ENCODE peak calls at places on chromosomes 7 and 10, in four cellular contexts. Q is iris pigment epithelial cell; L is stimulated activated naive CD4-positive, alpha-beta T cell treated with Interleukin-2 at 50 U/mL for 16 hours; Y is H7. T is an unnamed sample.

GRCh38 chr10:90321132-90321816 is 536.6 kb downstream of the HTR7 start:
- DNase-seq in Q (peak), Y (no peak), L (no peak), T (no peak)

GRCh38 chr10:100175873-100176272 is 10.0 kb downstream of the ERLIN1 start:
- DNase-seq in L (no peak), Q (no peak), Y (no peak), T (no peak)

GRCh38 chr10:76324283-76324682 is 892.9 kb downstream of the LRMDA start:
- DNase-seq in Y (no peak), Q (no peak), L (no peak), T (peak)

GRCh38 chr7:87475359-87476178 is at the start of gene ABCB4:
- DNase-seq in Q (no peak), L (no peak), Y (peak), T (peak)

GRCh38 chr10:130206216-130206737 is 70.1 kb downstream of the GLRX3 start:
- DNase-seq in L (no peak), Y (no peak), Q (no peak), T (no peak)

GRCh38 chr7:45072131-45073030 is 16.4 kb downstream of the NACAD start:
- DNase-seq in Q (peak), Y (peak), L (no peak), T (no peak)

GRCh38 chr7:75842836-75843446 is 29.3 kb upstream of the CCL24 start:
- DNase-seq in Y (no peak), Q (peak), L (peak), T (no peak)

GRCh38 chr7:84674236-84674913 is 479.8 kb upstream of the SEMA3A start:
- DNase-seq in Q (no peak), L (no peak), Y (no peak), T (no peak)

GRCh38 chr7:85234746-85235145 is 47.9 kb upstream of the SEMA3D start:
- DNase-seq in L (no peak), Y (no peak), Q (no peak), T (no peak)

GRCh38 chr10:25815236-25815635 is 118.8 kb upstream of the MYO3A start:
- DNase-seq in Q (peak), L (no peak), Y (no peak), T (no peak)

GRCh38 chr7:128697301-128697905 is 25.3 kb downstream of the GARIN1A start:
- DNase-seq in L (peak), Y (peak), Q (peak), T (peak)

GRCh38 chr7:82152858-82153257 is 290.7 kb downstream of the CACNA2D1 start:
- DNase-seq in Q (no peak), L (no peak), Y (no peak), T (no peak)

GRCh38 chr7:2157473-2158279 is 75.1 kb downstream of the MAD1L1 start:
- DNase-seq in L (no peak), Y (no peak), Q (peak), T (peak)

GRCh38 chr10:68301790-68302502 is 29.9 kb upstream of the HNRNPH3 start:
- DNase-seq in Q (peak), Y (peak), L (no peak), T (no peak)

GRCh38 chr10:131085586-131085860 is 226.0 kb downstream of the TCERG1L start:
- DNase-seq in L (no peak), Y (peak), Q (no peak), T (no peak)

GRCh38 chr7:149005427-149006344 is 22.6 kb downstream of the PDIA4 start:
- DNase-seq in L (peak), Q (peak), Y (peak), T (peak)

GRCh38 chr7:3592438-3593134 is 291.5 kb downstream of the SDK1 start:
- DNase-seq in Y (no peak), L (no peak), Q (peak), T (no peak)

GRCh38 chr7:3559178-3559765 is 258.2 kb downstream of the SDK1 start:
- DNase-seq in L (no peak), Q (peak), Y (no peak), T (no peak)

GRCh38 chr7:134859783-134860182 is 80.3 kb downstream of the CALD1 start:
- DNase-seq in L (no peak), Y (no peak), Q (no peak), T (no peak)

GRCh38 chr10:60654813-60655464 is 123.3 kb upstream of the CDK1 start:
- DNase-seq in Y (no peak), L (no peak), Q (peak), T (no peak)

GRCh38 chr10:24790599-24790998 is 66.9 kb upstream of the ARHGAP21 start:
- DNase-seq in Y (no peak), L (no peak), Q (no peak), T (no peak)

GRCh38 chr7:34066968-34067367 is 161.6 kb downstream of the BMPER start:
- DNase-seq in Y (no peak), Q (peak), L (no peak), T (no peak)

GRCh38 chr10:68981074-68981473 is 7.5 kb upstream of the KIFBP start:
- DNase-seq in Q (peak), Y (no peak), L (no peak), T (no peak)

GRCh38 chr7:1667566-1668485 is 2.3 kb upstream of the ELFN1 start:
- DNase-seq in L (no peak), Y (peak), Q (no peak), T (peak)

GRCh38 chr7:142405122-142405765 is 147.4 kb upstream of the PRSS58 start:
- DNase-seq in Y (no peak), L (no peak), Q (peak), T (no peak)

GRCh38 chr10:70232155-70232858 is 922 bp downstream of the PPA1 start:
- DNase-seq in Q (peak), Y (peak), L (peak), T (peak)

GRCh38 chr7:90594791-90595317 is 1.3 kb upstream of the CDK14 start:
- DNase-seq in Q (peak), Y (peak), L (no peak), T (peak)

GRCh38 chr7:106681815-106682495 is 21.0 kb upstream of the CCDC71L start:
- DNase-seq in Q (peak), Y (no peak), L (no peak), T (no peak)

GRCh38 chr10:61793760-61794713 is 107.5 kb upstream of the ARID5B start:
- DNase-seq in L (no peak), Q (peak), Y (no peak), T (no peak)

GRCh38 chr10:97518601-97519043 is 19.9 kb downstream of the UBTD1 start:
- DNase-seq in Q (peak), Y (no peak), L (no peak), T (no peak)

GRCh38 chr7:9148687-9149086 is 715.3 kb downstream of the NXPH1 start:
- DNase-seq in Y (peak), L (no peak), Q (no peak), T (no peak)

GRCh38 chr10:83760142-83760541 is 379.2 kb upstream of the GHITM start:
- DNase-seq in L (no peak), Y (peak), Q (no peak), T (no peak)

GRCh38 chr10:46328853-46329689 is 42.3 kb downstream of the ANTXRL start:
- DNase-seq in L (no peak), Q (no peak), Y (no peak), T (no peak)

GRCh38 chr10:105073999-105074398 is 432.9 kb downstream of the SORCS3 start:
- DNase-seq in Q (no peak), L (no peak), Y (no peak), T (no peak)

T was measured in left cardiac atrium.